ENCODE peak calls at places on chromosomes 7 and 10, in seven cellular contexts. P, G, D, T, Q, M and X are unnamed samples.
A peak's percentile ranks its signal among the peaks of the same experiment; 100 is the strongest.

GRCh38 chr10:86209726-86210125 is 156.9 kb downstream of the GRID1 start:
- DNase-seq in P (no peak), G (no peak), D (no peak), T (no peak), Q (no peak), M (no peak), X (no peak)

GRCh38 chr10:74837750-74838149 is 11.3 kb downstream of the KAT6B start:
- DNase-seq in P (no peak), G (no peak), D (no peak), T (no peak), Q (no peak), M (no peak), X (no peak)

GRCh38 chr10:63273575-63273974 is 140.4 kb downstream of the NRBF2 start:
- DNase-seq in P (no peak), G (no peak), D (no peak), T (no peak), Q (no peak), M (peak; percentile 64), X (no peak)

GRCh38 chr7:114650491-114650890 is 235.9 kb downstream of the FOXP2 start:
- DNase-seq in P (no peak), G (no peak), D (no peak), T (no peak), Q (peak; percentile 52), M (no peak), X (no peak)

GRCh38 chr10:124602121-124602561 is 140.5 kb downstream of the LHPP start:
- DNase-seq in P (no peak), G (no peak), D (no peak), T (no peak), Q (no peak), M (no peak), X (no peak)

GRCh38 chr10:60441515-60441914 is 51.8 kb upstream of the ANK3 start:
- DNase-seq in P (peak; percentile 6), G (peak; percentile 39), D (peak; percentile 34), T (no peak), Q (no peak), M (peak; percentile 71), X (no peak)

GRCh38 chr7:19392246-19392645 is 247.0 kb upstream of the FERD3L start:
- DNase-seq in P (no peak), G (no peak), D (no peak), T (no peak), Q (no peak), M (peak; percentile 84), X (no peak)

GRCh38 chr7:7251742-7252141 is 69.4 kb downstream of the C1GALT1 start:
- DNase-seq in P (no peak), G (peak; percentile 69), D (peak; percentile 93), T (no peak), Q (no peak), M (no peak), X (no peak)

GRCh38 chr7:106621393-106622132 is 39.4 kb downstream of the CCDC71L start:
- DNase-seq in P (no peak), G (no peak), D (no peak), T (no peak), Q (no peak), M (peak; percentile 26), X (no peak)

GRCh38 chr7:28272461-28272877 is 91.9 kb upstream of the JAZF1 start:
- DNase-seq in P (peak; percentile 24), G (no peak), D (peak; percentile 47), T (peak; percentile 71), Q (peak; percentile 87), M (peak; percentile 17), X (peak; percentile 53)

GRCh38 chr10:27771231-27771630 is 25.6 kb upstream of the MKX start:
- DNase-seq in P (no peak), G (no peak), D (no peak), T (no peak), Q (no peak), M (no peak), X (no peak)

GRCh38 chr7:103630318-103630717 is 184.3 kb upstream of the SLC26A5 start:
- DNase-seq in P (no peak), G (no peak), D (no peak), T (no peak), Q (no peak), M (peak; percentile 26), X (no peak)

GRCh38 chr7:54799792-54800191 is 40.8 kb upstream of the SEC61G start:
- DNase-seq in P (no peak), G (no peak), D (no peak), T (no peak), Q (no peak), M (no peak), X (no peak)

GRCh38 chr10:13820591-13821377 is 234.0 kb downstream of the PRPF18 start:
- DNase-seq in P (no peak), G (no peak), D (peak; percentile 16), T (peak; percentile 56), Q (no peak), M (no peak), X (no peak)

GRCh38 chr10:90964781-90965462 is 44.0 kb upstream of the ANKRD1 start:
- DNase-seq in P (no peak), G (no peak), D (no peak), T (no peak), Q (no peak), M (no peak), X (no peak)

GRCh38 chr10:113329121-113329596 is 223.7 kb upstream of the HABP2 start:
- DNase-seq in P (no peak), G (no peak), D (no peak), T (no peak), Q (no peak), M (peak; percentile 17), X (no peak)

GRCh38 chr7:148232784-148233183 is 357.8 kb upstream of the C7orf33 start:
- DNase-seq in P (no peak), G (no peak), D (no peak), T (no peak), Q (no peak), M (no peak), X (no peak)

GRCh38 chr7:124033093-124033806 is 383 bp upstream of the TMEM229A start:
- DNase-seq in P (no peak), G (peak; percentile 28), D (no peak), T (peak; percentile 77), Q (peak; percentile 79), M (no peak), X (peak; percentile 37)

GRCh38 chr7:21371371-21371770 is 56.5 kb upstream of the SP4 start:
- DNase-seq in P (no peak), G (peak; percentile 61), D (no peak), T (peak; percentile 39), Q (peak; percentile 46), M (no peak), X (no peak)

GRCh38 chr10:71205468-71205867 is 6.9 kb upstream of the UNC5B start:
- DNase-seq in P (no peak), G (no peak), D (no peak), T (no peak), Q (no peak), M (no peak), X (no peak)

GRCh38 chr7:351681-352480 is 61.9 kb downstream of the FOXL3 start:
- DNase-seq in P (no peak), G (no peak), D (no peak), T (no peak), Q (no peak), M (no peak), X (no peak)

GRCh38 chr7:102220929-102221850 is 65.5 kb upstream of the SH2B2 start:
- DNase-seq in P (no peak), G (no peak), D (no peak), T (no peak), Q (no peak), M (peak; percentile 60), X (no peak)

GRCh38 chr7:98215561-98216495 is 4.6 kb downstream of the BHLHA15 start:
- DNase-seq in P (no peak), G (no peak), D (no peak), T (no peak), Q (no peak), M (no peak), X (peak; percentile 4)

GRCh38 chr7:12423355-12423994 is 19.8 kb upstream of the VWDE start:
- DNase-seq in P (no peak), G (no peak), D (no peak), T (no peak), Q (peak; percentile 20), M (peak; percentile 87), X (no peak)

GRCh38 chr10:102341038-102341688 is 54.3 kb upstream of the NFKB2 start:
- DNase-seq in P (no peak), G (no peak), D (no peak), T (no peak), Q (no peak), M (no peak), X (no peak)

GRCh38 chr7:142866361-142867096 is 11.7 kb downstream of the EPHB6 start:
- DNase-seq in P (no peak), G (peak; percentile 30), D (peak; percentile 29), T (peak; percentile 64), Q (peak; percentile 85), M (peak; percentile 73), X (peak; percentile 62)

GRCh38 chr7:132049462-132050304 is 493.3 kb upstream of the PODXL start:
- DNase-seq in P (peak; percentile 16), G (peak; percentile 34), D (peak; percentile 28), T (peak; percentile 69), Q (peak; percentile 78), M (peak; percentile 58), X (peak; percentile 44)
- TF ChIP-seq EZH2phosphoT487 in P (no peak), G (no peak), D (no peak), T (no peak), Q (no peak), M (no peak), X (no peak)

GRCh38 chr7:116687801-116688201 is 15.8 kb downstream of the MET start:
- DNase-seq in P (peak; percentile 73), G (no peak), D (no peak), T (peak; percentile 31), Q (peak; percentile 25), M (peak; percentile 88), X (peak; percentile 20)
- H3K4me2 ChIP-seq in P (peak overlapping the region; percentile 71), G (no peak overlapping the region), D (no peak overlapping the region), T (peak overlapping the region; percentile 51), Q (peak overlapping the region; percentile 27), M (peak overlapping the region; percentile 72), X (no peak overlapping the region)

DNA sequence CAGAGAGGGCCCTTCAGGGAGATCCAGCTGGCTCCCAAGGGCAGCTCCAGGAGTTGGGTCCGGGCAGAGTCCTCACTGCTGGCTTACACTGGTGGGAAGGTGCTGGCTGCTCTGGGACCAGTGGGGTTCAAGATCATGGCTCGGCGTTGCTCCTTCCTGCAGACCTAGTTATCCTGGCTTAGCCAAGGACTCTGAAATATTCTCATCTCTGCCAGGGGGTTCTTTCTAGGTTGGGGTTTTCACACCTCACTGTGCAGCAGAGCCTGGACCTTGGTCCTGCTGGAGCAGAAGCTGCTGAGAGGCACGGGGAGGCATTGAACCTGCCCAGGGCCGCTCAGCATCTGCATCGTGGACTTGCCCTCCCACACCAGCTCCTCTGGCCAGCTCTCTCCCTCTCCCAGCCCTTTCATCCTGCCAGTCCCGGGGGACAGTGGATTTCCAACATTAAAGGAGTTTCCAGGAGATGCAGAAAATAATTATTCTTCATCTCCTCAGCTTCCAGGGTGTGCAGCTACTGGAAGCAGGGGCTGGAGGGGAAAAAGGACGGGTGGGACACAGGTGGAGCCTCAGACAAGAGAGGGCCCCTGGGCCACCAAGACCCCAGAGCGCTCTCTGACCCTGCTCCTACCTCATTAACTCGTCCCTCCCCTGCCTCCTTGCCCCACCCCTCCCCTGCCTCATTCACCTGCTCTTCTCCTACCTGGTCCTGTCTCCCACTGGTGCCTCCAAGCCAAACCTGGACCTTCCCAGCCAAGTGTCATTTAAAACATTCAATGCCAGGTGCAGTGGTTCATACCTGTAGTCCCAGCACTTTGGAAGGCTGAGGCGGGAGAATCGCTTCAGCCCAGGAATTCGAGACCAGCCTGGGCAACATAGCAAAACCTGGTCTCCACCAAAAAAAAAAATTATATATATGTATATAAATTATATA is 42.5 kb downstream of the JAKMIP3 start:
- DNase-seq in P (no peak), G (no peak), D (no peak), T (no peak), Q (no peak), M (no peak), X (no peak)
- TF ChIP-seq CTCF in P (no peak), G (no peak), D (no peak), T (no peak), Q (no peak), M (no peak), X (no peak)

GRCh38 chr10:92575961-92576360 is 2.1 kb upstream of the IDE start:
- DNase-seq in P (no peak), G (no peak), D (no peak), T (no peak), Q (no peak), M (peak; percentile 49), X (no peak)
- TF ChIP-seq EZH2phosphoT487 in P (no peak), G (no peak), D (no peak), T (no peak), Q (no peak), M (no peak), X (no peak)